ENCODE peak calls at places on chromosomes 11 and 22, in seven cellular contexts. One of them, this sample, is unnamed.

GRCh38 chr11:23903044-23903704 is 593.7 kb upstream of the LUZP2 start:
- DNase-seq in AG10803: peak
- DNase-seq in CD8-positive, alpha-beta T cell: no peak
- DNase-seq in pancreas: no peak
- DNase-seq in cardiac fibroblast: peak
- DNase-seq in cardiac muscle cell: peak
- DNase-seq in astrocyte of the spinal cord: peak
- DNase-seq in this sample: peak

GRCh38 chr11:5228124-5228523 is 1.3 kb upstream of the HBB start:
- DNase-seq in CD8-positive, alpha-beta T cell: no peak
- DNase-seq in AG10803: no peak
- DNase-seq in pancreas: no peak
- DNase-seq in cardiac fibroblast: no peak
- DNase-seq in astrocyte of the spinal cord: no peak
- DNase-seq in cardiac muscle cell: no peak
- DNase-seq in this sample: no peak

GRCh38 chr22:39350803-39351688 is 1.3 kb downstream of the SYNGR1 start:
- DNase-seq in CD8-positive, alpha-beta T cell: no peak
- DNase-seq in cardiac muscle cell: no peak
- DNase-seq in astrocyte of the spinal cord: no peak
- DNase-seq in cardiac fibroblast: no peak
- DNase-seq in pancreas: no peak
- DNase-seq in AG10803: no peak
- DNase-seq in this sample: no peak

GRCh38 chr11:110251837-110252236 is 44.6 kb downstream of the RDX start:
- DNase-seq in cardiac muscle cell: peak
- DNase-seq in astrocyte of the spinal cord: peak
- DNase-seq in pancreas: no peak
- DNase-seq in cardiac fibroblast: peak
- DNase-seq in AG10803: peak
- DNase-seq in CD8-positive, alpha-beta T cell: no peak
- DNase-seq in this sample: peak

GRCh38 chr11:61820174-61820573 is 3.4 kb upstream of the FADS1 start:
- DNase-seq in AG10803: peak
- DNase-seq in cardiac muscle cell: no peak
- DNase-seq in cardiac fibroblast: peak
- DNase-seq in pancreas: no peak
- DNase-seq in astrocyte of the spinal cord: peak
- DNase-seq in CD8-positive, alpha-beta T cell: no peak
- DNase-seq in this sample: no peak

GRCh38 chr22:35582861-35583670 is 34.1 kb downstream of the MB start:
- DNase-seq in AG10803: peak
- DNase-seq in astrocyte of the spinal cord: peak
- DNase-seq in CD8-positive, alpha-beta T cell: peak
- DNase-seq in pancreas: peak
- DNase-seq in cardiac muscle cell: peak
- DNase-seq in cardiac fibroblast: peak
- DNase-seq in this sample: peak

GRCh38 chr11:110447343-110447742 is 17.6 kb downstream of the FDX1 start:
- DNase-seq in CD8-positive, alpha-beta T cell: no peak
- DNase-seq in cardiac muscle cell: no peak
- DNase-seq in cardiac fibroblast: no peak
- DNase-seq in astrocyte of the spinal cord: no peak
- DNase-seq in AG10803: no peak
- DNase-seq in pancreas: no peak
- DNase-seq in this sample: no peak

GRCh38 chr11:122234257-122234656 is 118.2 kb upstream of the BLID start:
- DNase-seq in astrocyte of the spinal cord: no peak
- DNase-seq in pancreas: no peak
- DNase-seq in AG10803: no peak
- DNase-seq in cardiac muscle cell: no peak
- DNase-seq in CD8-positive, alpha-beta T cell: no peak
- DNase-seq in cardiac fibroblast: no peak
- DNase-seq in this sample: no peak

GRCh38 chr11:77909277-77909676 is 85.2 kb downstream of the INTS4 start:
- DNase-seq in cardiac fibroblast: no peak
- DNase-seq in pancreas: no peak
- DNase-seq in cardiac muscle cell: no peak
- DNase-seq in astrocyte of the spinal cord: no peak
- DNase-seq in CD8-positive, alpha-beta T cell: no peak
- DNase-seq in AG10803: no peak
- DNase-seq in this sample: no peak

GRCh38 chr11:27234043-27234668 is 128.9 kb downstream of the CCDC34 start:
- DNase-seq in astrocyte of the spinal cord: peak
- DNase-seq in cardiac muscle cell: peak
- DNase-seq in pancreas: no peak
- DNase-seq in AG10803: peak
- DNase-seq in CD8-positive, alpha-beta T cell: no peak
- DNase-seq in cardiac fibroblast: peak
- DNase-seq in this sample: peak

GRCh38 chr11:62124186-62125113 is 639 bp downstream of the INCENP start:
- DNase-seq in cardiac fibroblast: peak
- DNase-seq in cardiac muscle cell: peak
- DNase-seq in AG10803: peak
- DNase-seq in astrocyte of the spinal cord: peak
- DNase-seq in pancreas: peak
- DNase-seq in CD8-positive, alpha-beta T cell: no peak
- DNase-seq in this sample: peak

GRCh38 chr11:125084761-125085231 is 21.7 kb downstream of the SLC37A2 start:
- DNase-seq in astrocyte of the spinal cord: no peak
- DNase-seq in cardiac fibroblast: no peak
- DNase-seq in cardiac muscle cell: no peak
- DNase-seq in AG10803: no peak
- DNase-seq in pancreas: no peak
- DNase-seq in CD8-positive, alpha-beta T cell: no peak
- DNase-seq in this sample: no peak

GRCh38 chr11:125084057-125084416 is 20.9 kb downstream of the SLC37A2 start:
- DNase-seq in cardiac fibroblast: no peak
- DNase-seq in CD8-positive, alpha-beta T cell: no peak
- DNase-seq in pancreas: peak
- DNase-seq in AG10803: no peak
- DNase-seq in cardiac muscle cell: no peak
- DNase-seq in astrocyte of the spinal cord: no peak
- DNase-seq in this sample: no peak

GRCh38 chr11:125086633-125087296 is 23.7 kb downstream of the SLC37A2 start:
- DNase-seq in cardiac fibroblast: no peak
- DNase-seq in AG10803: no peak
- DNase-seq in pancreas: peak
- DNase-seq in astrocyte of the spinal cord: no peak
- DNase-seq in CD8-positive, alpha-beta T cell: no peak
- DNase-seq in cardiac muscle cell: no peak
- DNase-seq in this sample: no peak

GRCh38 chr11:125083312-125084056 is 20.4 kb downstream of the SLC37A2 start:
- DNase-seq in cardiac muscle cell: no peak
- DNase-seq in cardiac fibroblast: no peak
- DNase-seq in pancreas: no peak
- DNase-seq in AG10803: no peak
- DNase-seq in astrocyte of the spinal cord: no peak
- DNase-seq in CD8-positive, alpha-beta T cell: no peak
- DNase-seq in this sample: no peak

DNA sequence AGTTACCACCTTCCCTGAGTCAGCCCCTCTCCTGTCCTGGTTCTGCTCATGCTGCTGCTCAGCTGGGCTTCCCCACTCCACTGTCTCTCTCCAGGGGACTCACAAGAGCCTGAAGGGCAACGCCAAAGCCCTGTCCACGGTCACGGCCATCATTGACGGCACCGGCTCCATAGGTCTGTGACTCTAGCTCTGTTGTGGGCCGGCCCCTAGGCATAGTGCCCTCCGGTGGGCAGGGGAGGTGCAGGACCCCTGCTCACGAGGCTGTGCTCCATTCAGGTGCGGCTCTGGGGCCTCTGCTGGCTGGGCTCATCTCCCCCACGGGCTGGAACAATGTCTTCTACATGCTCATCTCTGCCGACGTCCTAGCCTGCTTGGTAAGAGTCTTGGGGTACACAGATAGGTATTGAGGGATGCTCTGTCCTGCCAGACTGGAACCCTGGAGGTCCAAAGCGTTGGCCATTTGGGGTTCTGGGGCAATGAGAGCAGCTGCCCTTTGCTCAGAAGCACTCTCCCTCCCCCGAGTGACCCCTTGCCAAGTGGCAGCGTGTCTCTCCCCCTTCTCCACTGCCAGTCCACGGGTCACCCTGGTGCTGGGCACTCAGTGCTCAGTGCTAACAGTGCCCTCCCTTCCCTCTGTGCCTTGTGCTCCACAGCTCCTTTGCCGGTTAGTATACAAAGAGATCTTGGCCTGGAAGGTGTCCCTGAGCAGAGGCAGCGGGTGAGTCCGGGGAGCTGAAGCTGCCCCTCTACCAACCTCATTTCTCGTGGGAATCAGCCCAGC is 22.4 kb downstream of the SLC37A2 start:
- DNase-seq in astrocyte of the spinal cord: no peak
- DNase-seq in CD8-positive, alpha-beta T cell: no peak
- DNase-seq in pancreas: peak
- DNase-seq in cardiac fibroblast: no peak
- DNase-seq in cardiac muscle cell: no peak
- DNase-seq in AG10803: no peak
- DNase-seq in this sample: no peak
- TF ChIP-seq CTCF in astrocyte of the spinal cord: no peak
- TF ChIP-seq CTCF in CD8-positive, alpha-beta T cell: no peak
- TF ChIP-seq CTCF in pancreas: no peak
- TF ChIP-seq CTCF in cardiac fibroblast: no peak
- TF ChIP-seq CTCF in cardiac muscle cell: no peak
- TF ChIP-seq CTCF in AG10803: no peak
- TF ChIP-seq CTCF in this sample: no peak

GRCh38 chr11:96339704-96340554 is 3.1 kb downstream of the MAML2 start:
- DNase-seq in pancreas: no peak
- DNase-seq in cardiac muscle cell: no peak
- DNase-seq in astrocyte of the spinal cord: peak
- DNase-seq in cardiac fibroblast: peak
- DNase-seq in AG10803: peak
- DNase-seq in CD8-positive, alpha-beta T cell: no peak
- DNase-seq in this sample: peak

GRCh38 chr11:96338910-96339703 is 3.9 kb downstream of the MAML2 start:
- DNase-seq in astrocyte of the spinal cord: peak
- DNase-seq in cardiac muscle cell: peak
- DNase-seq in AG10803: peak
- DNase-seq in pancreas: no peak
- DNase-seq in CD8-positive, alpha-beta T cell: peak
- DNase-seq in cardiac fibroblast: peak
- DNase-seq in this sample: peak

GRCh38 chr11:96341237-96342130 is 1.5 kb downstream of the MAML2 start:
- DNase-seq in astrocyte of the spinal cord: peak
- DNase-seq in AG10803: peak
- DNase-seq in CD8-positive, alpha-beta T cell: peak
- DNase-seq in cardiac fibroblast: peak
- DNase-seq in pancreas: peak
- DNase-seq in cardiac muscle cell: peak
- DNase-seq in this sample: peak

GRCh38 chr11:96342131-96342970 is 644 bp downstream of the MAML2 start:
- DNase-seq in CD8-positive, alpha-beta T cell: no peak
- DNase-seq in cardiac fibroblast: no peak
- DNase-seq in astrocyte of the spinal cord: no peak
- DNase-seq in pancreas: no peak
- DNase-seq in AG10803: no peak
- DNase-seq in cardiac muscle cell: no peak
- DNase-seq in this sample: no peak

GRCh38 chr11:96340555-96340885 is 2.5 kb downstream of the MAML2 start:
- DNase-seq in astrocyte of the spinal cord: no peak
- DNase-seq in AG10803: peak
- DNase-seq in cardiac fibroblast: peak
- DNase-seq in CD8-positive, alpha-beta T cell: no peak
- DNase-seq in pancreas: no peak
- DNase-seq in cardiac muscle cell: peak
- DNase-seq in this sample: peak
- H3K4me3 ChIP-seq in astrocyte of the spinal cord: peak
- H3K4me3 ChIP-seq in AG10803: peak
- H3K4me3 ChIP-seq in cardiac fibroblast: peak
- H3K4me3 ChIP-seq in CD8-positive, alpha-beta T cell: peak
- H3K4me3 ChIP-seq in pancreas: peak
- H3K4me3 ChIP-seq in cardiac muscle cell: no peak
- H3K4me3 ChIP-seq in this sample: peak

GRCh38 chr11:97610000-97610399 is 1220.2 kb downstream of the JRKL start:
- DNase-seq in CD8-positive, alpha-beta T cell: no peak
- DNase-seq in AG10803: no peak
- DNase-seq in pancreas: no peak
- DNase-seq in cardiac fibroblast: peak
- DNase-seq in cardiac muscle cell: peak
- DNase-seq in astrocyte of the spinal cord: no peak
- DNase-seq in this sample: peak
- TF ChIP-seq CTCF in CD8-positive, alpha-beta T cell: no peak
- TF ChIP-seq CTCF in AG10803: no peak
- TF ChIP-seq CTCF in pancreas: no peak
- TF ChIP-seq CTCF in cardiac fibroblast: peak
- TF ChIP-seq CTCF in cardiac muscle cell: peak
- TF ChIP-seq CTCF in astrocyte of the spinal cord: no peak
- TF ChIP-seq CTCF in this sample: peak

DNA sequence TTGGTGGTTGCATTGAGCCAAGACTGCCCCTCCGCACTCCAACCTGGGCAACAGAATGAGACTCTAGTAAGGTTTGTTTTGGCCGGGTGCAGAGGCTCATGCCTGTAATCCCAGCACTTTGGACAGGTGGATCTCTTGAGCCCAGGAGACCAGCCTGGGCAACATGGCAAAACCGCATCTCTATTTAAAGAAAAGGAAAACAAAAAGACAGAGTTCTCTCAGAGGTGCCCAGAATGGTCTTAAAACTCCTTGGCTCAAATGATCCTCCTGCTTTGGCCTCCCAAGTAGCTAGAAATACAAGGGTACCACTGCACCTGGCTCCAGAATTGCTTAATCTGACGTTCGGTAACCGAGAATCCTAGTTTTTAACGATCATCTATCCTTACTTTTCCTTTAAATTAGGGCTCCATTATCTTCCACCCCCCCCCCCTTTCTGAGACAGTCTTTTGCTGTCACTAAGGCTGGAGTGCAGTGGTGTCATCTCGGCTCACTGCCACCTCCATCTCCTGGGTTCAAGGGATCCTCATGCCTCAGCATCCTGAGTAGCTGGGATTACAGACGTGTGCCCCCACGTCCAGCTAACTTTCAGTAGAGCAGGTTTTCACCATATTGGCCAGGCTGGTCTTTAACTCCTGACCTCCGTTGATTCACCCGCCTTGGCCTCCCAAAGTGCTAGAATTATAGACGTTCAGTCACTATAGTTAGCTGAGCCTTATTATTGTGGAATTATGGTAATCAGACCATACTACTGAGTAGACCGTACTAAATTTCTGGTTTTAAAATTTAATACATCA is 1.7 kb downstream of the RPS25 start:
- DNase-seq in CD8-positive, alpha-beta T cell: no peak
- DNase-seq in pancreas: no peak
- DNase-seq in cardiac fibroblast: no peak
- DNase-seq in AG10803: no peak
- DNase-seq in cardiac muscle cell: no peak
- DNase-seq in astrocyte of the spinal cord: no peak
- DNase-seq in this sample: no peak
- H3K4me3 ChIP-seq in CD8-positive, alpha-beta T cell: peak
- H3K4me3 ChIP-seq in pancreas: peak
- H3K4me3 ChIP-seq in cardiac fibroblast: peak
- H3K4me3 ChIP-seq in AG10803: peak
- H3K4me3 ChIP-seq in cardiac muscle cell: peak
- H3K4me3 ChIP-seq in astrocyte of the spinal cord: peak
- H3K4me3 ChIP-seq in this sample: peak

DNA sequence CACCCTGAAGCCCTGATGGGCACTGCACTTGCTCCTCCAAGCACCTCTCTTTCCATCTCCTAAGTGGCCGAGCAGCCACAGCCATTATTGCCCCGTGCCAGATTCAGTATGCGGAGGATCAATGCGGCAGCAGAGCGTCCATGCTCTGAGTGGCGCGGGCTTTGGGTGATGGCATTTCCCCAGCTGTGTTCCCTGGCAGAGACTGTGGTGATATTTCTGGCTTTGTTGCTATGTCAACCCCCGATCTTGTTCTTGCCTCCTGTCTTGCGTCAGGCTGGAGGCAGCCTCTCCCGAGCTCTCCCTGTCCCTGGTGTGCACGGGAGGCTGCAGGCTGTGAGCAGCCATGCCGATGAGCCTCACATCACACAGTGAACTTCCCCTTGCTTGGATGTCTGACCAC is 1018.6 kb downstream of the TBC1D22A start:
- DNase-seq in cardiac fibroblast: no peak
- DNase-seq in astrocyte of the spinal cord: no peak
- DNase-seq in pancreas: no peak
- DNase-seq in CD8-positive, alpha-beta T cell: no peak
- DNase-seq in cardiac muscle cell: no peak
- DNase-seq in AG10803: no peak
- DNase-seq in this sample: no peak
- TF ChIP-seq CTCF in cardiac fibroblast: no peak
- TF ChIP-seq CTCF in astrocyte of the spinal cord: no peak
- TF ChIP-seq CTCF in pancreas: no peak
- TF ChIP-seq CTCF in CD8-positive, alpha-beta T cell: no peak
- TF ChIP-seq CTCF in cardiac muscle cell: no peak
- TF ChIP-seq CTCF in AG10803: no peak
- TF ChIP-seq CTCF in this sample: no peak

This sample was measured in fibroblast of pulmonary artery.